ENCODE peak calls at places on chromosomes 7 and 10, in nine cellular contexts. O, E, L, W, F, V, H, U and Q are unnamed samples.

GRCh38 chr10:52143338-52143737 is 170.7 kb upstream of the DKK1 start:
- DNase-seq in F (no peak), E (no peak), L (no peak), O (no peak), H (no peak), U (no peak), W (no peak), V (no peak), Q (no peak)

GRCh38 chr10:23514321-23514720 is 75.4 kb downstream of the OTUD1 start:
- DNase-seq in L (no peak), O (no peak), V (no peak), F (no peak), U (no peak), W (no peak), H (no peak), E (no peak), Q (no peak)

GRCh38 chr10:113273877-113274829 is 278.7 kb upstream of the HABP2 start:
- DNase-seq in E (no peak), L (no peak), U (no peak), W (no peak), O (peak; percentile 73), H (peak; percentile 16), F (no peak), V (no peak), Q (no peak)

GRCh38 chr10:82643076-82643475 is 768.1 kb downstream of the NRG3 start:
- DNase-seq in O (no peak), W (no peak), U (no peak), L (no peak), H (no peak), V (no peak), F (no peak), E (no peak), Q (no peak)

GRCh38 chr10:110399163-110400094 is 94.7 kb upstream of the SMNDC1 start:
- DNase-seq in E (no peak), W (no peak), V (no peak), H (no peak), L (peak; percentile 48), O (peak; percentile 55), F (peak; percentile 62), U (no peak), Q (peak; percentile 99)

GRCh38 chr7:131454538-131454937 is 101.9 kb downstream of the PODXL start:
- DNase-seq in O (no peak), E (no peak), V (no peak), H (no peak), L (no peak), W (no peak), F (no peak), U (no peak), Q (no peak)

GRCh38 chr7:151056286-151057037 is 1.2 kb downstream of the CDK5 start:
- DNase-seq in H (no peak), L (no peak), U (no peak), W (peak; percentile 76), E (no peak), O (no peak), F (peak; percentile 45), V (peak; percentile 85), Q (no peak)

GRCh38 chr10:79390551-79391229 is 43.4 kb downstream of the PPIF start:
- DNase-seq in E (no peak), H (peak; percentile 63), U (peak; percentile 88), O (peak; percentile 38), W (peak; percentile 91), F (peak; percentile 21), L (no peak), V (peak; percentile 74), Q (no peak)

GRCh38 chr10:50988792-50989191 is 85.5 kb upstream of the PRKG1 start:
- DNase-seq in H (no peak), O (no peak), V (no peak), L (no peak), W (no peak), E (no peak), F (no peak), U (no peak), Q (peak; percentile 53)

GRCh38 chr7:81769891-81770818 is at the start of gene HGF:
- DNase-seq in U (peak; percentile 83), L (peak; percentile 71), V (peak; percentile 78), F (peak; percentile 37), O (peak; percentile 72), H (peak; percentile 76), E (peak; percentile 27), W (no peak), Q (peak; percentile 87)

GRCh38 chr7:131556055-131556911 is at the start of gene PODXL:
- DNase-seq in W (peak; percentile 95), L (peak; percentile 59), V (peak; percentile 91), E (no peak), U (peak; percentile 85), O (peak; percentile 82), F (peak; percentile 73), H (peak; percentile 66), Q (peak; percentile 17)

GRCh38 chr10:29041512-29042150 is 247.2 kb upstream of the LYZL1 start:
- DNase-seq in H (no peak), U (no peak), W (no peak), L (no peak), V (no peak), O (no peak), F (no peak), E (no peak), Q (peak; percentile 37)

GRCh38 chr10:54454271-54454670 is 346.8 kb downstream of the PCDH15 start:
- DNase-seq in V (no peak), E (no peak), U (no peak), L (no peak), W (no peak), O (no peak), H (no peak), F (no peak), Q (no peak)

GRCh38 chr7:129612112-129613015 is 844 bp downstream of the NRF1 start:
- DNase-seq in H (peak; percentile 45), F (peak; percentile 50), W (peak; percentile 43), V (peak; percentile 90), O (peak; percentile 61), E (peak; percentile 33), U (peak; percentile 88), L (peak; percentile 74), Q (peak; percentile 53)

GRCh38 chr7:131359136-131359776 is 31.6 kb downstream of the MKLN1 start:
- DNase-seq in V (no peak), H (no peak), W (no peak), E (no peak), F (no peak), U (no peak), O (no peak), L (no peak), Q (peak; percentile 69)

GRCh38 chr10:113424304-113424721 is 128.5 kb upstream of the HABP2 start:
- DNase-seq in H (peak; percentile 55), L (peak; percentile 20), V (no peak), U (peak; percentile 78), O (peak; percentile 30), E (no peak), W (no peak), F (no peak), Q (no peak)

GRCh38 chr7:42495251-42495650 is 258.2 kb upstream of the GLI3 start:
- DNase-seq in L (no peak), U (no peak), H (no peak), E (no peak), F (no peak), V (no peak), W (no peak), O (no peak), Q (no peak)

GRCh38 chr7:150400779-150401423 is 21.8 kb downstream of the ZNF775 start:
- DNase-seq in L (peak; percentile 51), W (no peak), H (no peak), E (no peak), V (no peak), F (no peak), O (no peak), U (peak; percentile 59), Q (no peak)

GRCh38 chr7:43615558-43616145 is 32.7 kb downstream of the STK17A start:
- DNase-seq in O (no peak), F (no peak), L (no peak), W (no peak), H (no peak), V (no peak), U (no peak), E (no peak), Q (no peak)
- TF ChIP-seq POLR2A in O (no peak), F (no peak), L (no peak), W (peak; percentile 47), H (no peak), V (no peak), U (no peak), E (no peak), Q (no peak)

GRCh38 chr10:14570800-14571199 is 203.9 kb downstream of the FAM107B start:
- DNase-seq in W (no peak), V (no peak), O (no peak), F (no peak), E (no peak), H (no peak), U (no peak), L (no peak), Q (no peak)
- H3K4me1 ChIP-seq in W (no peaks in the 10 kb centered on the region), V (peaks cover 13% of the 10 kb centered on the region), O (no peaks in the 10 kb centered on the region), F (peaks cover 95% of the 10 kb centered on the region), E (peaks cover 11% of the 10 kb centered on the region), H (no peaks in the 10 kb centered on the region), U (no peaks in the 10 kb centered on the region), L (no peaks in the 10 kb centered on the region), Q (peaks cover 19% of the 10 kb centered on the region)

GRCh38 chr10:100008142-100008522 is 1.6 kb downstream of the DNMBP start:
- DNase-seq in L (peak; percentile 42), F (no peak), U (peak; percentile 66), W (peak; percentile 13), O (no peak), V (no peak), E (no peak), H (no peak), Q (peak; percentile 84)

GRCh38 chr10:100006241-100006886 is 3.4 kb downstream of the DNMBP start:
- DNase-seq in F (no peak), V (no peak), H (peak; percentile 28), W (peak; percentile 30), L (no peak), U (peak; percentile 63), O (no peak), E (no peak), Q (peak; percentile 97)

GRCh38 chr10:100009283-100009792 is 409 bp downstream of the DNMBP start:
- DNase-seq in V (peak; percentile 95), U (peak; percentile 80), L (peak; percentile 74), E (peak; percentile 38), O (no peak), F (peak; percentile 61), W (peak; percentile 11), H (no peak), Q (no peak)

GRCh38 chr10:100008708-100009282 is 952 bp downstream of the DNMBP start:
- DNase-seq in U (peak; percentile 2), L (no peak), F (no peak), H (no peak), O (no peak), W (no peak), V (no peak), E (no peak), Q (no peak)

GRCh38 chr10:100007239-100008141 is 2.3 kb downstream of the DNMBP start:
- DNase-seq in H (no peak), U (peak; percentile 45), F (no peak), O (no peak), V (no peak), L (no peak), E (no peak), W (no peak), Q (no peak)
- TF ChIP-seq POLR2A in H (no peak), U (no peak), F (no peak), O (no peak), V (no peak), L (no peak), E (no peak), W (no peak), Q (peak; percentile 6)

DNA sequence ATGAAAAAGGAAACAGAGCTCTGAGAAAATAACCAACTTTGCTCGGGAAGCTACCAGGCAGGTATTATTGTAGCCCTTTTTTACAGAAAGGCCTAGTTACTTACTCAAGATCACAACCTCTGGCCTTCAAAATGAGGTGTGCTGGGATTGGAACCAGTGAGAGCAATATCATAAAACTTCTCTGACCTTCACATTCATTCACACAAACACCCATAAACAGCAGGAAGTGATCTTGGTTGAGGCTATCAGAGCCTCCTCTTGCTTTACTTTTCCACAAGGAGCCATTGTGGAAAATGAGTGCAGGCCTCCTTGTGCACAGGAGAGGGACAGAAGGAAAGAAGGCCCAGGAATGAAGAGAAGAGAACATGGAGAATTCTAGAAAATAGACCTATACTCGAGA is 204.5 kb upstream of the NPVF start:
- DNase-seq in H (no peak), O (no peak), L (no peak), V (no peak), W (no peak), E (no peak), F (no peak), U (no peak), Q (no peak)
- H3K4me1 ChIP-seq in H (peaks cover 11% of the 10 kb centered on the region), O (no peaks in the 10 kb centered on the region), L (no peaks in the 10 kb centered on the region), V (no peaks in the 10 kb centered on the region), W (no peaks in the 10 kb centered on the region), E (peaks cover 23% of the 10 kb centered on the region), F (peaks cover 6% of the 10 kb centered on the region), U (peaks cover 7% of the 10 kb centered on the region), Q (no peaks in the 10 kb centered on the region)